ENCODE peak calls at places on chromosomes 4 and X, in eight cellular contexts. H, R, D, W, N, K, Y and B are unnamed samples.

GRCh38 chr4:26568446-26568994 is 15.4 kb upstream of the TBC1D19 start:
- DNase-seq in R (peak; percentile 95), N (peak; percentile 58), W (no peak), K (peak; percentile 98), Y (no peak), D (peak; percentile 91), H (no peak), B (peak; percentile 94)

GRCh38 chr4:3323071-3323481 is 30.3 kb downstream of the RGS12 start:
- DNase-seq in H (no peak), D (no peak), R (no peak), N (no peak), Y (peak; percentile 20), W (no peak), K (no peak), B (no peak)

GRCh38 chrX:145673851-145674250 is 143.8 kb upstream of the SLITRK2 start:
- DNase-seq in R (no peak), D (no peak), Y (no peak), W (no peak), K (no peak), N (no peak), H (no peak), B (no peak)

GRCh38 chrX:130497531-130497930 is 95.7 kb downstream of the RBMX2 start:
- DNase-seq in D (no peak), H (no peak), K (no peak), N (no peak), R (no peak), W (no peak), Y (no peak), B (peak; percentile 1)

GRCh38 chr4:929096-929765 is 2.9 kb downstream of the GAK start:
- DNase-seq in W (no peak), D (no peak), K (no peak), Y (no peak), R (no peak), H (no peak), N (no peak), B (no peak)

GRCh38 chr4:22514001-22514400 is 1.9 kb downstream of the ADGRA3 start:
- DNase-seq in K (peak; percentile 87), H (no peak), N (peak; percentile 36), R (peak; percentile 91), Y (no peak), W (no peak), D (peak; percentile 77), B (peak; percentile 78)

GRCh38 chrX:25049347-25049746 is 33.6 kb upstream of the ARX start:
- DNase-seq in D (no peak), H (no peak), Y (no peak), N (peak; percentile 75), R (no peak), K (peak; percentile 20), W (no peak), B (no peak)

GRCh38 chr4:139912423-139912822 is 241.6 kb downstream of the MAML3 start:
- DNase-seq in D (no peak), H (no peak), N (no peak), Y (no peak), W (no peak), R (peak; percentile 50), K (no peak), B (peak; percentile 29)

GRCh38 chrX:154404625-154405192 is 4.3 kb downstream of the DNASE1L1 start:
- DNase-seq in N (no peak), R (no peak), K (no peak), W (no peak), H (no peak), Y (no peak), D (no peak), B (no peak)

GRCh38 chrX:63656871-63657580 is 128.0 kb downstream of the ARHGEF9 start:
- DNase-seq in R (peak; percentile 78), K (peak; percentile 85), N (peak; percentile 75), D (no peak), H (no peak), W (no peak), Y (no peak), B (peak; percentile 80)

GRCh38 chr4:28148221-28148620 is 1287.6 kb downstream of the STIM2 start:
- DNase-seq in N (no peak), D (no peak), Y (no peak), K (no peak), H (no peak), W (no peak), R (no peak), B (no peak)

GRCh38 chr4:33696586-33696985 is 2547.7 kb downstream of the ARAP2 start:
- DNase-seq in D (no peak), Y (no peak), N (peak; percentile 67), W (no peak), H (no peak), K (peak; percentile 7), R (no peak), B (peak; percentile 5)

GRCh38 chrX:102765217-102765616 is 44.7 kb downstream of the GPRASP3 start:
- DNase-seq in D (no peak), R (peak; percentile 82), K (peak; percentile 76), Y (no peak), H (no peak), N (peak; percentile 84), W (no peak), B (peak; percentile 69)

GRCh38 chrX:41245641-41246040 is 88.3 kb upstream of the DDX3X start:
- DNase-seq in D (no peak), K (no peak), Y (no peak), N (no peak), R (no peak), H (no peak), W (no peak), B (no peak)

GRCh38 chrX:112641449-112641848 is 38.3 kb downstream of the LHFPL1 start:
- DNase-seq in H (no peak), Y (no peak), D (no peak), R (no peak), K (no peak), N (no peak), W (no peak), B (no peak)

GRCh38 chr4:105548483-105548882 is 3.9 kb upstream of the ARHGEF38 start:
- DNase-seq in H (no peak), N (no peak), D (no peak), R (no peak), Y (no peak), W (no peak), K (peak; percentile 14), B (no peak)

GRCh38 chr4:89305712-89306437 is 1.7 kb downstream of the GPRIN3 start:
- DNase-seq in H (no peak), R (no peak), D (no peak), K (peak; percentile 56), W (no peak), N (peak; percentile 28), Y (no peak), B (peak; percentile 65)

GRCh38 chrX:135923353-135923752 is 29.8 kb downstream of the SAGE1 start:
- DNase-seq in W (no peak), D (no peak), K (no peak), N (no peak), R (no peak), Y (no peak), H (no peak), B (no peak)

GRCh38 chr4:95204873-95205272 is 343.9 kb downstream of the UNC5C start:
- DNase-seq in Y (no peak), K (peak; percentile 29), H (no peak), N (no peak), W (no peak), R (no peak), D (no peak), B (peak; percentile 9)

GRCh38 chrX:106481341-106481740 is 130.4 kb upstream of the RADX start:
- DNase-seq in K (peak; percentile 28), W (no peak), N (peak; percentile 49), H (no peak), R (peak; percentile 41), Y (peak; percentile 42), D (peak; percentile 40), B (peak; percentile 62)

GRCh38 chr4:182530451-182530850 is 287.2 kb downstream of the TENM3 start:
- DNase-seq in K (no peak), H (no peak), D (no peak), R (no peak), N (no peak), Y (no peak), W (no peak), B (no peak)

GRCh38 chr4:58261526-58261925 is 1151.3 kb upstream of the IGFBP7 start:
- DNase-seq in K (no peak), N (no peak), D (no peak), Y (no peak), W (no peak), R (no peak), H (no peak), B (no peak)
- H3K9me3 ChIP-seq in K (no peaks in the 10 kb centered on the region), N (no peaks in the 10 kb centered on the region), D (no peaks in the 10 kb centered on the region), Y (no peaks in the 10 kb centered on the region), W (no peaks in the 10 kb centered on the region), R (no peaks in the 10 kb centered on the region), H (no peaks in the 10 kb centered on the region), B (no peaks in the 10 kb centered on the region)

DNA sequence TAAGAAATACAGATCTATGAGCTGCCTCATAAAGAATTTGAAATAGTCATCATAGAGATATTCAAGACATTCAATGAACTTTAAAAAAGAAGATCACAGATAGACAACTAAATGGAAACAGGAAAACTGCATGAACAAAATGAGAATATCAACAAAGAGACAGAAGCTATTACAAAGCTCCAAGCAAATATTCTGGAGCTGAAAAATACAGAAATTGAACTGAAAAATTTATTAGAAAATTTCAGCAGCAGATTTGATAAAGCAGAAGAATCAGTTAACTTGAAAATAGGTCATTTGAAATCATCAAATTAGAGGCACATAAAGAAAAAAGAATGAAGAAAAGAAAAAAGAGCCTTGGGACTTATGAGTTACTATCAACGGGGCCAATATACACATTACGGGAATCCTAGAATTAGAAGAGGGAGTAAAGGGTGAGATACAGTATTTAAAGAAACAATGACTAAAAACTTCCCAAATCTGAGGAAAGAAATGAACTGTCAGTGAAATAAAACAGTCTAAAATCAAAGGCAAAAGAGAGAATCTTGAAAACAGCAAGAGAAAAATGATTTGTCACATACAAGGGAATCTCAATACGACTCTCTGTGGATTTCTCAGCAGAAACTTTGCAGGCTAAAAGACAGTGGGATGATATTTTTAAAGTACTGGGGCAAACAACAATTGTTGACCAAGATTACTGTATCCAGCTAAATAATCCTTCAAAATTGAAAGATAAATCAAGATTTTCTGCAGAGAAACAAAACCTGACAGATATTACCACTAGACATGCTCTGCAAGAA is 641.6 kb downstream of the ANKRD50 start:
- DNase-seq in Y (no peak), W (no peak), R (peak; percentile 19), D (no peak), H (no peak), N (no peak), K (no peak), B (no peak)
- H3K9me3 ChIP-seq in Y (no peaks in the 10 kb centered on the region), W (no peaks in the 10 kb centered on the region), R (peaks cover 9% of the 10 kb centered on the region), D (peaks cover 24% of the 10 kb centered on the region), H (peaks cover 39% of the 10 kb centered on the region), N (no peaks in the 10 kb centered on the region), K (no peaks in the 10 kb centered on the region), B (no peaks in the 10 kb centered on the region)

GRCh38 chrX:363621-364375 is 22.9 kb downstream of the PPP2R3B start:
- DNase-seq in H (no peak), N (no peak), D (no peak), K (no peak), W (no peak), Y (no peak), R (no peak), B (no peak)
- H3K9me3 ChIP-seq in H (peaks cover 11% of the 10 kb centered on the region), N (no peaks in the 10 kb centered on the region), D (no peaks in the 10 kb centered on the region), K (no peaks in the 10 kb centered on the region), W (no peaks in the 10 kb centered on the region), Y (peaks cover 8% of the 10 kb centered on the region), R (peaks cover 30% of the 10 kb centered on the region), B (no peaks in the 10 kb centered on the region)

DNA sequence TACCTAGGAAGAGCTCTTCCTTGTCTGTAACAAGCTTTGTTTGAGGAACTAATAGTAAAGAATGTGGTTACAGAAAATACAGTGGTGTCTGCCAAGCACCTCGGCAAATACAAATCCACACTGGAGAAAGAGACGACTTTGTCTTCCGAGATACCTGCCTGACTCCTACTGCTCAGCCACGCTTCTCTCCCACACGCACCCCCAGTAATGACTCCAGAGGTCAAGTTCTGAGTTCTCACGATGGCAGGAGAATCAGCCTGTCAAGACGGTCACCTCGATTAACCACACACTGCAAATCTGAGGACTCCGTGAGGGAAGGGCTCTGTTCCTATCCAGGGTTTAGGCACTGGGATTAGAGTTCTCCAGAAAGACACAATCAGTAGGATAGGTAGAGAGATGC is 8.2 kb upstream of the TRIML2 start:
- DNase-seq in D (no peak), Y (no peak), H (no peak), K (no peak), W (no peak), R (no peak), N (no peak), B (no peak)
- H3K9me3 ChIP-seq in D (no peaks in the 10 kb centered on the region), Y (no peaks in the 10 kb centered on the region), H (no peaks in the 10 kb centered on the region), K (no peaks in the 10 kb centered on the region), W (no peaks in the 10 kb centered on the region), R (no peaks in the 10 kb centered on the region), N (no peaks in the 10 kb centered on the region), B (no peaks in the 10 kb centered on the region)